ENCODE peak calls at places on chromosome 9, in seven cellular contexts. T is left ventricle myocardium inferior, B is aorta, I is cardiac muscle cell, F is lower lobe of right lung, S is mesendoderm, A is ovary. L is an unnamed sample.

GRCh38 chr9:34479316-34479865 is 20.8 kb downstream of the DNAI1 start:
- DNase-seq in F (no peak), I (no peak), B (no peak), A (no peak), S (no peak), T (no peak), L (no peak)

GRCh38 chr9:134058716-134059115 is 9.1 kb downstream of the BRD3 start:
- DNase-seq in F (no peak), S (no peak), B (peak; percentile 66), A (peak; percentile 29), I (no peak), T (no peak), L (no peak)

GRCh38 chr9:79403495-79403894 is 168.3 kb upstream of the TLE4 start:
- DNase-seq in T (no peak), A (no peak), I (no peak), F (no peak), S (no peak), B (no peak), L (no peak)

GRCh38 chr9:121807918-121808278 is 156.5 kb downstream of the DAB2IP start:
- DNase-seq in T (no peak), A (no peak), B (no peak), F (no peak), I (no peak), S (no peak), L (no peak)

GRCh38 chr9:75148551-75148950 is 60.2 kb downstream of the OSTF1 start:
- DNase-seq in B (no peak), I (peak; percentile 75), A (no peak), F (no peak), T (no peak), S (no peak), L (no peak)

GRCh38 chr9:94111446-94111845 is 27.2 kb downstream of the PTPDC1 start:
- DNase-seq in B (no peak), T (no peak), F (no peak), S (no peak), I (no peak), A (no peak), L (no peak)

GRCh38 chr9:83144492-83144891 is 81.5 kb upstream of the RASEF start:
- DNase-seq in I (no peak), F (no peak), T (no peak), S (no peak), B (no peak), A (no peak), L (no peak)

GRCh38 chr9:133569109-133569785 is 34.7 kb downstream of the ADAMTSL2 start:
- DNase-seq in I (no peak), F (no peak), A (no peak), S (no peak), B (no peak), T (no peak), L (no peak)

GRCh38 chr9:132637801-132638200 is 32.0 kb downstream of the DDX31 start:
- DNase-seq in S (no peak), T (no peak), I (no peak), F (no peak), B (no peak), A (no peak), L (no peak)

GRCh38 chr9:14205463-14205862 is 108.5 kb downstream of the NFIB start:
- DNase-seq in I (no peak), S (no peak), F (no peak), T (no peak), B (no peak), A (no peak), L (no peak)

GRCh38 chr9:35481347-35481975 is 8.4 kb upstream of the RUSC2 start:
- DNase-seq in A (no peak), T (no peak), B (no peak), F (no peak), S (peak; percentile 60), I (peak; percentile 52), L (no peak)

GRCh38 chr9:37379835-37380234 is 42.7 kb upstream of the GRHPR start:
- DNase-seq in T (no peak), S (no peak), I (no peak), A (no peak), B (no peak), F (no peak), L (no peak)

GRCh38 chr9:91790912-91791311 is 159.1 kb downstream of the ROR2 start:
- DNase-seq in I (no peak), F (no peak), B (no peak), S (no peak), A (no peak), T (no peak), L (no peak)

GRCh38 chr9:112042769-112043168 is 132.3 kb downstream of the SUSD1 start:
- DNase-seq in T (no peak), I (no peak), S (no peak), A (no peak), F (no peak), B (no peak), L (no peak)
- H3K4me1 ChIP-seq in T (peaks cover 10% of the 10 kb centered on the region), I (no peaks in the 10 kb centered on the region), S (peaks cover 8% of the 10 kb centered on the region), A (no peaks in the 10 kb centered on the region), F (peaks cover under 1% of the 10 kb centered on the region), B (no peaks in the 10 kb centered on the region), L (no peaks in the 10 kb centered on the region)

DNA sequence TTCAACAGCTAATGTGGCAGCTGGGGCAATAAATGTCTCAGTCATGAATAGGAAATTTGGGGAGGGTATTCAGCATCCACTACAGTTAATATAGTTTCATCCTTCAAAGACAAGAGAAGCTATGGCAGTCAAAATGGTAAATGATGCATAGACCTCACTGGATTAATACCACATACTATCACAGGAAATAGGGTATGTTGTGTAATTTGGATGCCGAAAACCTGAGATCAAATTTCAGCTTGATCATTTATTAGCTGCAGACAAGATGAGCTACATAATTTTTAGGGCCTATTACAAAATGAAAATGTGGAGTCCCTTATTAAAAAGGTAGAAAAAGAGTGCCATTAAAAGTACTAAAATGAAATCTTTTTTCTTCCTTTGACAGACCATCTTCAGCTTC is 112.6 kb upstream of the MTAP start:
- DNase-seq in F (no peak), S (no peak), A (no peak), B (no peak), I (no peak), T (no peak), L (no peak)
- H3K4me1 ChIP-seq in F (no peaks in the 10 kb centered on the region), S (no peaks in the 10 kb centered on the region), A (no peaks in the 10 kb centered on the region), B (no peaks in the 10 kb centered on the region), I (no peaks in the 10 kb centered on the region), T (no peaks in the 10 kb centered on the region), L (no peaks in the 10 kb centered on the region)

DNA sequence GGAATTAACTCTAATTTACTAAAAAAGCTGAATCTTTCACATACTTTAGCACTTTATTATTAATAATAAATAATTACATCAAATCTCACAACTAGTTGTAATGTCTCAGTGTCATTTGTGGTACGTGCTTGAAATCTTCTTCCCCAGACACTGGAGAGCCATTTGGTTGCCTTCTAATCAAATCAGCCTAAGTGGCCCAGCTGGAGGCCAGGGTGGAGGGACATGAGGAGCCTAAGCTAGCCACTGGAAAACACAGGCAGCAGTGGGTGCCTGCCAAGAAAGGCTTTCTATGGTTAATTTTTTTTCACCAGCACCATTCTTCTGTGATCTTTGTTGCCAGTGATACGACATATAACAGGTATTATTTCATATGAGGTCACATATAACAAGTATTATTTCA is 117.0 kb downstream of the ERCC6L2 start:
- DNase-seq in A (no peak), F (no peak), I (no peak), T (no peak), B (no peak), S (peak; percentile 65), L (no peak)
- H3K4me1 ChIP-seq in A (no peaks in the 10 kb centered on the region), F (no peaks in the 10 kb centered on the region), I (no peaks in the 10 kb centered on the region), T (peaks cover 4% of the 10 kb centered on the region), B (no peaks in the 10 kb centered on the region), S (peaks cover 3% of the 10 kb centered on the region), L (no peaks in the 10 kb centered on the region)

GRCh38 chr9:137198748-137199276 is 1.7 kb downstream of the TPRN start:
- DNase-seq in F (no peak), B (no peak), I (no peak), A (no peak), T (no peak), S (no peak), L (no peak)
- H3K4me1 ChIP-seq in F (peaks cover 67% of the 10 kb centered on the region), B (peaks cover 3% of the 10 kb centered on the region), I (peaks cover 43% of the 10 kb centered on the region), A (peaks cover 11% of the 10 kb centered on the region), T (peaks cover 91% of the 10 kb centered on the region), S (no peaks in the 10 kb centered on the region), L (peaks cover 67% of the 10 kb centered on the region)

GRCh38 chr9:33163433-33164137 is 3.6 kb downstream of the B4GALT1 start:
- DNase-seq in B (no peak), A (peak; percentile 58), I (no peak), T (no peak), S (no peak), F (no peak), L (no peak)

GRCh38 chr9:33167084-33167948 is at the start of gene B4GALT1:
- DNase-seq in A (peak; percentile 98), F (peak; percentile 97), S (peak; percentile 94), T (peak; percentile 98), I (peak; percentile 94), B (peak; percentile 99), L (peak; percentile 97)

GRCh38 chr9:33164138-33164809 is 2.9 kb downstream of the B4GALT1 start:
- DNase-seq in S (peak; percentile 18), T (no peak), A (no peak), B (no peak), F (no peak), I (peak; percentile 66), L (no peak)

GRCh38 chr9:33166263-33167083 is 663 bp downstream of the B4GALT1 start:
- DNase-seq in S (peak; percentile 50), A (peak; percentile 74), B (peak; percentile 89), F (peak; percentile 77), I (no peak), T (peak; percentile 55), L (peak; percentile 92)

GRCh38 chr9:33165263-33166151 is 1.6 kb downstream of the B4GALT1 start:
- DNase-seq in B (no peak), F (no peak), T (no peak), A (peak; percentile 70), I (peak; percentile 45), S (peak; percentile 69), L (no peak)
- H3K4me1 ChIP-seq in B (peaks cover 22% of the 10 kb centered on the region), F (peaks cover 62% of the 10 kb centered on the region), T (peaks cover 77% of the 10 kb centered on the region), A (peaks cover 29% of the 10 kb centered on the region), I (peaks cover 58% of the 10 kb centered on the region), S (peaks cover 15% of the 10 kb centered on the region), L (peaks cover 76% of the 10 kb centered on the region)

L was measured in left lung.